ENCODE peak calls at places on chromosomes 1 and 21, in seven cellular contexts. T is sigmoid colon, E is psoas muscle, R is right cardiac atrium, I is aorta, M is dorsolateral prefrontal cortex, L is keratinocyte. Q is an unnamed sample.

GRCh38 chr1:41789616-41790330 is 128.9 kb downstream of the HIVEP3 start:
- DNase-seq in T (no peak), E (no peak), R (no peak), I (no peak), M (no peak), L (no peak), Q (no peak)

GRCh38 chr1:106937104-106937503 is 119.4 kb upstream of the PRMT6 start:
- DNase-seq in T (no peak), E (no peak), R (no peak), I (no peak), M (no peak), L (peak; percentile 49), Q (no peak)

GRCh38 chr1:182175340-182176068 is 114.0 kb upstream of the ZNF648 start:
- DNase-seq in T (no peak), E (no peak), R (no peak), I (no peak), M (no peak), L (no peak), Q (no peak)

GRCh38 chr1:240701412-240701811 is 89.5 kb upstream of the GREM2 start:
- DNase-seq in T (no peak), E (no peak), R (no peak), I (no peak), M (no peak), L (no peak), Q (no peak)

GRCh38 chr1:162213281-162213909 is 143.9 kb downstream of the NOS1AP start:
- DNase-seq in T (peak; percentile 92), E (no peak), R (peak; percentile 55), I (peak; percentile 88), M (no peak), L (no peak), Q (peak; percentile 61)

GRCh38 chr1:221394011-221394544 is 347.8 kb downstream of the DUSP10 start:
- DNase-seq in T (no peak), E (no peak), R (no peak), I (no peak), M (no peak), L (no peak), Q (no peak)

GRCh38 chr1:3922201-3922725 is 22.2 kb upstream of the C1orf174 start:
- DNase-seq in T (no peak), E (no peak), R (no peak), I (no peak), M (no peak), L (no peak), Q (no peak)

GRCh38 chr1:1428174-1428573 is 7.1 kb upstream of the ANKRD65 start:
- DNase-seq in T (no peak), E (no peak), R (no peak), I (no peak), M (no peak), L (no peak), Q (no peak)

GRCh38 chr21:15774590-15774989 is 44.8 kb downstream of the USP25 start:
- DNase-seq in T (no peak), E (no peak), R (no peak), I (no peak), M (no peak), L (no peak), Q (no peak)

GRCh38 chr1:67534627-67535065 is 104.4 kb upstream of the SERBP1 start:
- DNase-seq in T (no peak), E (no peak), R (no peak), I (no peak), M (no peak), L (no peak), Q (no peak)

GRCh38 chr1:201022824-201023516 is 544 bp downstream of the KIF21B start:
- DNase-seq in T (no peak), E (no peak), R (no peak), I (peak; percentile 75), M (no peak), L (no peak), Q (no peak)

GRCh38 chr1:42737257-42737656 is 2.8 kb downstream of the CLDN19 start:
- DNase-seq in T (no peak), E (no peak), R (no peak), I (no peak), M (no peak), L (no peak), Q (no peak)

GRCh38 chr21:40053007-40053406 is 185.8 kb downstream of the PCP4 start:
- DNase-seq in T (peak; percentile 90), E (peak; percentile 60), R (peak; percentile 41), I (peak; percentile 89), M (no peak), L (no peak), Q (peak; percentile 12)

GRCh38 chr1:145908653-145909052 is 1.2 kb downstream of the ITGA10 start:
- DNase-seq in T (no peak), E (no peak), R (no peak), I (no peak), M (no peak), L (no peak), Q (no peak)

GRCh38 chr1:220879090-220879508 is at the start of gene HLX:
- DNase-seq in T (peak; percentile 99), E (peak; percentile 91), R (peak; percentile 94), I (peak; percentile 97), M (no peak), L (no peak), Q (no peak)

GRCh38 chr1:84776639-84777038 is 86.4 kb upstream of the SSX2IP start:
- DNase-seq in T (no peak), E (no peak), R (no peak), I (no peak), M (no peak), L (no peak), Q (no peak)

GRCh38 chr1:237035759-237036158 is 6.2 kb upstream of the RYR2 start:
- DNase-seq in T (no peak), E (no peak), R (no peak), I (no peak), M (no peak), L (no peak), Q (no peak)

GRCh38 chr1:150749720-150750311 is 15.8 kb downstream of the CTSS start:
- DNase-seq in T (no peak), E (no peak), R (no peak), I (no peak), M (no peak), L (no peak), Q (no peak)

GRCh38 chr1:60547821-60548220 is 474.3 kb upstream of the C1orf87 start:
- DNase-seq in T (no peak), E (no peak), R (no peak), I (no peak), M (no peak), L (no peak), Q (no peak)

GRCh38 chr21:40548134-40548533 is 298.8 kb downstream of the DSCAM start:
- DNase-seq in T (no peak), E (no peak), R (no peak), I (no peak), M (no peak), L (no peak), Q (no peak)

DNA sequence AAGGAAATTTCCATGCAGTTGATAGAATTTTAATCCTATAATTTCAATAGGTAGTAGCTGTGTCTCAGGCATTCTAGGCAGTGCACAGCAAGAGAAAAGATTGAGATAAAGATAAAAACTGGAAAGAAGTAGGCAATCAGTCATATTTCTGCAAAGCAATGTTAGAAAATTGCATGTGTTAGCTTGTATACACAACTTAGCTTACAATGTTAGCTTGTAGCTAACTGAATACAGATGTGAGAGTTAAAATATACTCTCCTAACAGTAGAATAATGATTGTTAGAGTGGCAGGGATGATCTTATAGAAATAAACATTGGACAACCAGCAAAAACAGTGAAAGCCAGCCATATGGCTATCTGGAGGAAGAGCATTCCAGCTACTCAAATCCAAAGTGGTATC is 29.0 kb downstream of the PTPRC start:
- DNase-seq in T (no peak), E (no peak), R (no peak), I (no peak), M (no peak), L (no peak), Q (no peak)
- H3K27ac ChIP-seq in T (no peak overlapping the region), E (no peak overlapping the region), R (no peak overlapping the region), I (no peak overlapping the region), M (no peak overlapping the region), L (no peak overlapping the region), Q (no peak overlapping the region)

DNA sequence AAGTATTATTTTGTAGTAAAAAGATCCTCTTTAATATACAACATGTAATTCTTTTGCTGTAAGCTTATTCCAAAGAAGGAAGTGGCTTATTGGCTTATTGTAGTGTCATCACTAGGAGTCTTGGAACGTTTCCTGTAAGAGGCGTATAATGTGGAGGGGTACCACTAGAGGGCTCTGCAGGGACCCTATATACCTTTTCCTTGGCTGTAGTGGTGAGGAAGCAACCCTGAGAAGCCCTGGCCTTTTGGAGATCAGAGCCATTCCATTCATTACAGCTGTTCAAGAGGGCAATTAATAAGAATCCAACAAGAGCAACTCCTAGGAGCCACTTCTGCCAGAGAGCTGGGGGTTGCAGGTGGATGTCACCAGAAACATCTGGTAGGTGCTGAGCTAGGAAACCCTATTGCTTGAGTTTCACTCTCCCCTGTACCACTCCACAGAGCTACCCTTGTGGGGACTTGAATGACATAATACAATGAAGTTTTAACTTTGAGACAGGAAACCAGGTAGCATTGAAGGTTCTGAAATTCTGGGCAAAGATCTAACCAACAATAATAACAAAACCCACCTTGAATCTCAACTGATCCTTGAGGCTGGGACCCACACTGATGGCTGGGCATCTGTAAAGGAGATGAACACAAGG is 160.4 kb upstream of the COA6 start:
- DNase-seq in T (no peak), E (no peak), R (no peak), I (no peak), M (no peak), L (peak; percentile 70), Q (no peak)
- H3K27ac ChIP-seq in T (no peak overlapping the region), E (no peak overlapping the region), R (no peak overlapping the region), I (no peak overlapping the region), M (no peak overlapping the region), L (no peak overlapping the region), Q (no peak overlapping the region)

DNA sequence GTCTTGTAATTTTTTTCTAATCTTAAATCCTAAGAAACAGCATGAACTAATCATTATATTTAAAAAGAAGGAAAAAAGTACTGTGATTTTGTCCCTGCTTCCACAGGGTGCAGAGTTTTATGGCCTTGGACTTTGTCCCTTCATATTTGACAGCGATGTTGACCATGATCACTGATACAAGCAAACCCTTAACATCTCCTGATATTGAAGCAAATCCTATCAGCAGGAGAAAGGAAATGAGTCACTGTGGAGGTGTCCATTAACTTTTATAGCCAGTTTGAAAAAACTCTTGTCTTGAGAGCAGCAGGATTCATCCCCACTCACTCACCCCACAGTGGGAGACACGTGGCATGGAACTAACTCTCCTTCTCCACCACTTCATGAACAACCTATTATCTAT is 5.1 kb upstream of the REG4 start:
- DNase-seq in T (no peak), E (no peak), R (no peak), I (no peak), M (no peak), L (no peak), Q (no peak)
- H3K27ac ChIP-seq in T (no peak overlapping the region), E (no peak overlapping the region), R (no peak overlapping the region), I (no peak overlapping the region), M (no peak overlapping the region), L (no peak overlapping the region), Q (no peak overlapping the region)

GRCh38 chr1:33242652-33243051 is 13.6 kb upstream of the ZNF362 start:
- DNase-seq in T (no peak), E (no peak), R (no peak), I (no peak), M (no peak), L (no peak), Q (no peak)

GRCh38 chr1:33241866-33242265 is 14.4 kb upstream of the ZNF362 start:
- DNase-seq in T (no peak), E (no peak), R (no peak), I (peak; percentile 12), M (no peak), L (no peak), Q (no peak)

GRCh38 chr1:33246171-33246570 is 10.1 kb upstream of the ZNF362 start:
- DNase-seq in T (no peak), E (no peak), R (no peak), I (peak; percentile 61), M (no peak), L (no peak), Q (no peak)

GRCh38 chr1:33244809-33245186 is 11.5 kb upstream of the ZNF362 start:
- DNase-seq in T (no peak), E (no peak), R (no peak), I (peak; percentile 10), M (no peak), L (no peak), Q (no peak)

GRCh38 chr1:33244143-33244808 is 12.0 kb upstream of the ZNF362 start:
- DNase-seq in T (no peak), E (no peak), R (no peak), I (peak; percentile 0), M (no peak), L (peak; percentile 69), Q (no peak)
- H3K27ac ChIP-seq in T (no peak overlapping the region), E (no peak overlapping the region), R (no peak overlapping the region), I (no peak overlapping the region), M (no peak overlapping the region), L (peak overlapping the region; percentile 15), Q (no peak overlapping the region)